ENCODE peak calls at places on chromosomes 12 and 14, in seven cellular contexts. S is heart left ventricle, P is A549, A is Panc1, D is pancreas, J is adrenal gland, Q is mucosa of descending colon. O is an unnamed sample.

GRCh38 chr14:94136575-94137331 is 7.3 kb upstream of the IFI27L2 start:
- DNase-seq in S (peak), P (peak), A (no peak), D (peak), J (peak), Q (peak), O (peak)

GRCh38 chr14:89493877-89494634 is 77.0 kb upstream of the FOXN3 start:
- DNase-seq in S (no peak), P (no peak), A (no peak), D (no peak), J (no peak), Q (no peak), O (no peak)

GRCh38 chr12:54759751-54760150 is 94.6 kb upstream of the MUCL1 start:
- DNase-seq in S (no peak), P (peak), A (peak), D (no peak), J (no peak), Q (no peak), O (peak)

GRCh38 chr14:30874999-30875787 is 834 bp downstream of the COCH start:
- DNase-seq in S (no peak), P (no peak), A (no peak), D (peak), J (no peak), Q (peak), O (peak)

GRCh38 chr12:84512751-84513150 is 399.8 kb downstream of the SLC6A15 start:
- DNase-seq in S (no peak), P (no peak), A (no peak), D (no peak), J (no peak), Q (no peak), O (no peak)

GRCh38 chr14:70808023-70808401 is 1.3 kb downstream of the MAP3K9 start:
- DNase-seq in S (no peak), P (peak), A (no peak), D (peak), J (no peak), Q (peak), O (no peak)

GRCh38 chr14:73393375-73393774 is 65.0 kb downstream of the NUMB start:
- DNase-seq in S (no peak), P (no peak), A (no peak), D (no peak), J (no peak), Q (no peak), O (no peak)

GRCh38 chr12:109961201-109961600 is 35.0 kb downstream of the GIT2 start:
- DNase-seq in S (peak), P (no peak), A (no peak), D (no peak), J (peak), Q (no peak), O (no peak)

GRCh38 chr12:4114986-4115385 is 158.6 kb upstream of the CCND2 start:
- DNase-seq in S (no peak), P (no peak), A (no peak), D (no peak), J (peak), Q (no peak), O (no peak)

GRCh38 chr14:89702151-89702936 is 252.2 kb downstream of the EFCAB11 start:
- DNase-seq in S (peak), P (no peak), A (no peak), D (peak), J (peak), Q (peak), O (no peak)

GRCh38 chr12:92608418-92609091 is 94.2 kb upstream of the PLEKHG7 start:
- DNase-seq in S (no peak), P (peak), A (no peak), D (no peak), J (peak), Q (no peak), O (peak)

GRCh38 chr12:90773526-90773925 is 181.4 kb downstream of the CCER1 start:
- DNase-seq in S (no peak), P (no peak), A (no peak), D (no peak), J (no peak), Q (no peak), O (no peak)

GRCh38 chr14:21093769-21094681 is 4.4 kb downstream of the ZNF219 start:
- DNase-seq in S (no peak), P (no peak), A (no peak), D (no peak), J (peak), Q (no peak), O (no peak)

GRCh38 chr14:61662437-61663311 is 32.6 kb upstream of the HIF1A start:
- DNase-seq in S (no peak), P (peak), A (no peak), D (no peak), J (no peak), Q (no peak), O (peak)

GRCh38 chr12:65372574-65372973 is 94.1 kb downstream of the MSRB3 start:
- DNase-seq in S (no peak), P (no peak), A (no peak), D (no peak), J (no peak), Q (no peak), O (no peak)

GRCh38 chr14:104881369-104881979 is 16.4 kb downstream of the CEP170B start:
- DNase-seq in S (peak), P (no peak), A (no peak), D (no peak), J (peak), Q (peak), O (peak)

GRCh38 chr14:33568935-33569579 is 381.8 kb downstream of the EGLN3 start:
- DNase-seq in S (no peak), P (no peak), A (no peak), D (no peak), J (no peak), Q (no peak), O (no peak)

GRCh38 chr12:181921-182320 is 32.0 kb downstream of the SLC6A12 start:
- DNase-seq in S (peak), P (no peak), A (no peak), D (no peak), J (no peak), Q (no peak), O (no peak)

GRCh38 chr12:19683178-19683927 is 244.1 kb downstream of the AEBP2 start:
- DNase-seq in S (no peak), P (peak), A (no peak), D (no peak), J (no peak), Q (no peak), O (no peak)

GRCh38 chr14:69763761-69764510 is 3.0 kb upstream of the SRSF5 start:
- DNase-seq in S (no peak), P (no peak), A (no peak), D (no peak), J (no peak), Q (no peak), O (peak)

GRCh38 chr12:73383584-73384229 is 1111.5 kb downstream of the TRHDE start:
- DNase-seq in S (no peak), P (no peak), A (no peak), D (no peak), J (no peak), Q (no peak), O (no peak)

GRCh38 chr12:6672143-6672542 is 9.2 kb upstream of the ING4 start:
- DNase-seq in S (no peak), P (no peak), A (no peak), D (no peak), J (no peak), Q (no peak), O (no peak)

GRCh38 chr12:124426594-124427550 is 132.0 kb downstream of the RFLNA start:
- DNase-seq in S (no peak), P (no peak), A (no peak), D (no peak), J (peak), Q (no peak), O (no peak)

GRCh38 chr12:123223241-123223668 is 9.7 kb downstream of the MPHOSPH9 start:
- DNase-seq in S (no peak), P (no peak), A (no peak), D (no peak), J (no peak), Q (no peak), O (no peak)

GRCh38 chr12:3655331-3655900 is 97.5 kb downstream of the CRACR2A start:
- DNase-seq in S (no peak), P (peak), A (no peak), D (no peak), J (no peak), Q (no peak), O (peak)

GRCh38 chr12:67344979-67345710 is 76.0 kb downstream of the CAND1 start:
- DNase-seq in S (no peak), P (no peak), A (no peak), D (no peak), J (no peak), Q (no peak), O (no peak)

GRCh38 chr12:67354322-67354721 is 85.2 kb downstream of the CAND1 start:
- DNase-seq in S (no peak), P (no peak), A (no peak), D (no peak), J (no peak), Q (no peak), O (no peak)

GRCh38 chr12:67352682-67353081 is 83.5 kb downstream of the CAND1 start:
- DNase-seq in S (no peak), P (peak), A (no peak), D (no peak), J (no peak), Q (no peak), O (no peak)

GRCh38 chr12:67348683-67349082 is 79.5 kb downstream of the CAND1 start:
- DNase-seq in S (no peak), P (no peak), A (no peak), D (no peak), J (no peak), Q (no peak), O (no peak)
- H3K4me3 ChIP-seq in S (no peak), P (no peak), A (no peak), D (no peak), J (no peak), Q (no peak), O (no peak)

GRCh38 chr12:132765366-132765765 is 3.7 kb upstream of the ANKLE2 start:
- DNase-seq in S (peak), P (no peak), A (no peak), D (no peak), J (no peak), Q (no peak), O (no peak)
- TF ChIP-seq CTCF in S (no peak), P (no peak), A (no peak), D (no peak), J (no peak), Q (no peak), O (no peak)

DNA sequence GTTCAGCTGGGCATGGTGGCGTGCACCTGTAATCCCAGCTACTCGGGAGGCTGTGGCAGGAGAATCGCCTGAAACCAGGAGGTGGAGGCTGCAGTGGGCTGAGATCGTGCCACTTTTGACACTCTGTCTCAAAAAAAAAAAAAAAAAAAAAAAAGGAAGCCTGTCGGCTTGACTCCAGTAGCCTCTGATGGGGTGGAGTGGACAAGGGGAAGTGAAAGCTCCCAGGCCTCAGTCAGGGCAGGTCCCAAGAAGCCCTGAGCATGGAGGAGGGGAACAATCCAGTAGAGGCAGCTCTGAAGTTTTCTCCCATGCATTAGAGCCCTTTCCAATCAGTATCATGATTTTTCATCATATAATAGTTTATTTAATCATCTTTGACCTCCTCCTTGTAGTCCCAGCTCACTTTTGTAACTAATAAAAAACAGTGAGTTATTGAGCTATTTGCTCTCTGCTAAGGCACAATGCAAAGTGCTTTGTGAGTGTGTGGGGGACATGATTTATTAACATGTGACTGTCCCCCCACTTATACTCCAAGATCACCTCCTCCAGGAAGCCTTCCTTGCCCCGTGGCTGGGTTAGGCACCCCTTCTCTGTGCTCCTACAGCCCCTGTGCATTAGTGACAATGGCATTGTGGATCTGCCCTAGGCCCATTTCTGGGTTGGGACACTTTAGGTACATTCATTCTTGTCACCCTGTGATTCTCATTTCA is 4.7 kb upstream of the SSH1 start:
- DNase-seq in S (no peak), P (no peak), A (no peak), D (no peak), J (no peak), Q (no peak), O (peak)
- H3K4me3 ChIP-seq in S (no peak), P (no peak), A (no peak), D (no peak), J (no peak), Q (no peak), O (no peak)

GRCh38 chr12:68342966-68343365 is 10.8 kb upstream of the MDM1 start:
- DNase-seq in S (no peak), P (no peak), A (no peak), D (no peak), J (no peak), Q (no peak), O (no peak)
- TF ChIP-seq CTCF in S (no peak), P (no peak), A (no peak), D (no peak), J (no peak), Q (no peak), O (no peak)

DNA sequence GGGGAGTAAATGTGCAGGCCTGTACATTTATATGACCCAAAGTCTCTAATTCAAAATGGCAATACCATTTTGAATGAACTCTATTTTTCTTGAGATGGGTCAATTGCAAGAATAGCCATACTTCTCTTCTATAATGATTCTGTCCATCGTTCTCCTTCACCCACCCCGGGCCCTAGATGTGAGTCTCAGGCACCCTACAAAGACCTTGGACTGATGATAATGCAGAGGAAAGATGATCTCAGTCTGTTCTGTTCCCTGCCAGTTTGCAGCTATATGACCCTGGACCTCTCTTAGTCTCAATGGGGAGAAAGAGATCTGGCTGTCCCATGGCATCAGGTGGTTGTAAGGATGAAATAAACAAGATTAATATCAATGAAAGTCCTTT is 30.1 kb downstream of the VCPKMT start:
- DNase-seq in S (no peak), P (no peak), A (no peak), D (no peak), J (no peak), Q (no peak), O (no peak)
- H3K4me3 ChIP-seq in S (no peak), P (no peak), A (no peak), D (no peak), J (no peak), Q (no peak), O (no peak)

DNA sequence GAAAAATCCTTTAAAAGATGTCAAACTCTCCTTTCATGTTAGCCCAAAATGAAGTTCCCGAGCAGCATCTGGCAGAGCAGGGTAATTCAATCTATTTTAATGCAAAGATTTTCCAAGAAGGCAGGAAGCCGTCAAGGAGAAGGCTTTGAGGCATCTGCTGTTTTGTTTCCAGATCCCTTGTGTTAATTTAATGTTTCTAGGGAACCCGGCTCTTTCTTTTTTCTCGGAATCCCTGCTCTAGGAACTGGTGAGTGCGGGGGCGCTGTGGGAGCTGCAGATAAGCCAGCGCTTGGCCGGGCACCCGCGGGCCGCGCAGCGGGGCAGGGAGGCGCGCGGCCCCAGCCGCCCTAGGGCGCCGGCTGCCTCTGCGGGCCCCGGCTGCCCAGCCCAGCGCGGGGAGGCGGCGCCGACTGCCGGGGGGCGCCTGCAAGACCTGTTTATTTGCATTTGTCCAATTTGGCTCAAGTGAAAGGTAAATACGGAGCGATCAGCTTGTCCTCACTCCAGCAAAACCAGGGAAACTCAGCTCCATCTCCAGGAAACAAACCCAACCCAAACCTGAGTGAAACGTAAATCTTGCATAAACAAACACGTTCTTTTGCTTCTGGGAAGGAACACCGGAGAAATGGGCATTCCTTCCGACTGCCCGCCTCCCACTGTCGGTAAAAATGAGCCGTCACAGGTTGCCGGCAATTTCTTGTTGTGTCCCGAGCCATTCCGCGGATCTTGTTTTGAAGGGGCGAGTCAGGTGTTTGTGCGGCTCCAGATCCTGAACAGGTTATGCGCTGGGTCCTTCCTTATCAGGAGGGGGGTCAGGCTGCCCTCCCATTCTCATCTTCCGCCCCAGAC is 65.1 kb downstream of the CRADD start:
- DNase-seq in S (peak), P (peak), A (peak), D (peak), J (peak), Q (peak), O (peak)
- TF ChIP-seq CTCF in S (peak), P (peak), A (peak), D (no peak), J (peak), Q (no peak), O (peak)

DNA sequence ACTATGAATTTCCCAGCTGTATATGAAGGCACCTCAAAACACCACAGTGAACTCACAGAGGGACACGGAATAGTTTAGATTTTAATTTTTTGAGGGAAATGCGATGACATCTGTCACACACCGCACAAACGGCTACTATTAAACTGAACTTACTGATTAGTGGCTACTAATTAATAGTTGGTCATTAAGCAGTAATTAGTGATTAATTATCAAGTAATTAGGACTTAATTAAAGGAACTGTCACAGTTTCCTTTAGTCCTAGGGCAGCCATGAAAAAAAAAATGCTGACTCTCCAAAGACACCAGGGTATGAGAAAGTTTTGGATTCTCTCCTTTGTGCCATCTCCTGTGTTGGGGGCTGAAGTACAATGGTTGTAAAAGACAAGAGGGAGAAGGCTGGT is 2.9 kb downstream of the OAS1 start:
- DNase-seq in S (no peak), P (no peak), A (no peak), D (no peak), J (no peak), Q (no peak), O (no peak)
- H3K4me3 ChIP-seq in S (no peak), P (no peak), A (no peak), D (no peak), J (no peak), Q (no peak), O (no peak)

GRCh38 chr12:96322720-96323119 is 77.5 kb downstream of the CDK17 start:
- DNase-seq in S (no peak), P (no peak), A (no peak), D (no peak), J (no peak), Q (no peak), O (no peak)
- TF ChIP-seq CTCF in S (no peak), P (no peak), A (no peak), D (no peak), J (no peak), Q (no peak), O (no peak)

GRCh38 chr14:74613211-74613914 is 1.3 kb upstream of the LTBP2 start:
- DNase-seq in S (no peak), P (no peak), A (no peak), D (no peak), J (no peak), Q (no peak), O (no peak)
- H3K4me3 ChIP-seq in S (no peak), P (no peak), A (no peak), D (no peak), J (no peak), Q (no peak), O (no peak)

GRCh38 chr12:62584619-62585018 is 118.0 kb downstream of the MON2 start:
- DNase-seq in S (no peak), P (no peak), A (no peak), D (no peak), J (no peak), Q (no peak), O (no peak)

GRCh38 chr12:62586850-62587249 is 120.2 kb downstream of the MON2 start:
- DNase-seq in S (no peak), P (no peak), A (no peak), D (no peak), J (no peak), Q (no peak), O (no peak)

GRCh38 chr12:62576503-62576902 is 109.9 kb downstream of the MON2 start:
- DNase-seq in S (no peak), P (no peak), A (no peak), D (no peak), J (no peak), Q (no peak), O (no peak)

GRCh38 chr12:62581288-62582064 is 114.8 kb downstream of the MON2 start:
- DNase-seq in S (peak), P (peak), A (no peak), D (no peak), J (no peak), Q (no peak), O (peak)

GRCh38 chr12:62582065-62582366 is 115.4 kb downstream of the MON2 start:
- DNase-seq in S (no peak), P (no peak), A (no peak), D (no peak), J (no peak), Q (no peak), O (no peak)
- TF ChIP-seq CTCF in S (no peak), P (peak), A (peak), D (no peak), J (no peak), Q (no peak), O (no peak)

O was measured in NB4.